ENCODE peak calls at places on chromosomes 11 and 22, in four cellular contexts. One of them, this sample, is unnamed.
A peak's percentile ranks its signal among the peaks of the same experiment; 100 is the strongest.

GRCh38 chr22:45460288-45461109 is 42.2 kb upstream of the FBLN1 start:
- DNase-seq in coronary artery: no peak
- DNase-seq in adrenal gland: no peak
- DNase-seq in K562: no peak
- DNase-seq in this sample: no peak

GRCh38 chr22:29454186-29454745 is 15.9 kb downstream of the RFPL1 start:
- DNase-seq in coronary artery: no peak
- DNase-seq in adrenal gland: peak; percentile 64
- DNase-seq in K562: no peak
- DNase-seq in this sample: no peak

GRCh38 chr11:35035894-35036408 is 103.0 kb upstream of the CD44 start:
- DNase-seq in coronary artery: no peak
- DNase-seq in adrenal gland: no peak
- DNase-seq in K562: peak; percentile 23
- DNase-seq in this sample: peak; percentile 63

GRCh38 chr11:79100093-79100704 is 340.6 kb downstream of the TENM4 start:
- DNase-seq in coronary artery: peak; percentile 69
- DNase-seq in adrenal gland: peak; percentile 61
- DNase-seq in K562: peak; percentile 58
- DNase-seq in this sample: no peak

GRCh38 chr11:22244986-22245592 is 52.2 kb downstream of the ANO5 start:
- DNase-seq in coronary artery: no peak
- DNase-seq in adrenal gland: peak; percentile 70
- DNase-seq in K562: peak; percentile 22
- DNase-seq in this sample: peak; percentile 2

GRCh38 chr11:3222003-3222855 is 3.6 kb upstream of the MRGPRG start:
- DNase-seq in coronary artery: peak; percentile 69
- DNase-seq in adrenal gland: peak; percentile 29
- DNase-seq in K562: no peak
- DNase-seq in this sample: no peak

GRCh38 chr22:47943729-47944700 is 1181.6 kb downstream of the TBC1D22A start:
- DNase-seq in coronary artery: no peak
- DNase-seq in adrenal gland: no peak
- DNase-seq in K562: no peak
- DNase-seq in this sample: no peak

GRCh38 chr11:20609727-20610707 is 10.6 kb downstream of the SLC6A5 start:
- DNase-seq in coronary artery: no peak
- DNase-seq in adrenal gland: peak; percentile 90
- DNase-seq in K562: peak; percentile 83
- DNase-seq in this sample: peak; percentile 4

GRCh38 chr11:10413268-10413667 is 41.8 kb upstream of the AMPD3 start:
- DNase-seq in coronary artery: no peak
- DNase-seq in adrenal gland: peak; percentile 70
- DNase-seq in K562: peak; percentile 61
- DNase-seq in this sample: no peak

GRCh38 chr11:126383301-126384052 is 28.0 kb downstream of the ST3GAL4 start:
- DNase-seq in coronary artery: no peak
- DNase-seq in adrenal gland: no peak
- DNase-seq in K562: no peak
- DNase-seq in this sample: no peak

GRCh38 chr11:65536412-65537295 is 11.8 kb downstream of the SCYL1 start:
- DNase-seq in coronary artery: no peak
- DNase-seq in adrenal gland: no peak
- DNase-seq in K562: no peak
- DNase-seq in this sample: no peak

GRCh38 chr11:46375392-46376101 is 5.9 kb upstream of the MDK start:
- DNase-seq in coronary artery: no peak
- DNase-seq in adrenal gland: no peak
- DNase-seq in K562: no peak
- DNase-seq in this sample: no peak

GRCh38 chr11:130706572-130706971 is 209.7 kb downstream of the SNX19 start:
- DNase-seq in coronary artery: no peak
- DNase-seq in adrenal gland: no peak
- DNase-seq in K562: no peak
- DNase-seq in this sample: no peak

GRCh38 chr11:110317516-110317932 is 21.1 kb upstream of the RDX start:
- DNase-seq in coronary artery: no peak
- DNase-seq in adrenal gland: no peak
- DNase-seq in K562: peak; percentile 88
- DNase-seq in this sample: no peak

GRCh38 chr22:37033605-37034430 is 14.3 kb downstream of the MPST start:
- DNase-seq in coronary artery: no peak
- DNase-seq in adrenal gland: no peak
- DNase-seq in K562: no peak
- DNase-seq in this sample: no peak

GRCh38 chr22:41449321-41449720 is 2.7 kb upstream of the TOB2 start:
- DNase-seq in coronary artery: no peak
- DNase-seq in adrenal gland: no peak
- DNase-seq in K562: no peak
- DNase-seq in this sample: no peak

GRCh38 chr22:38981659-38982007 is 514 bp upstream of the APOBEC3B start:
- DNase-seq in coronary artery: no peak
- DNase-seq in adrenal gland: no peak
- DNase-seq in K562: no peak
- DNase-seq in this sample: no peak

GRCh38 chr11:2132874-2133480 is 6.2 kb downstream of the IGF2 start:
- DNase-seq in coronary artery: no peak
- DNase-seq in adrenal gland: peak; percentile 52
- DNase-seq in K562: no peak
- DNase-seq in this sample: no peak
- H3K4me3 ChIP-seq in coronary artery: no peak overlapping the region
- H3K4me3 ChIP-seq in adrenal gland: no peak overlapping the region
- H3K4me3 ChIP-seq in K562: no peak overlapping the region
- H3K4me3 ChIP-seq in this sample: no peak overlapping the region

GRCh38 chr11:45229401-45229800 is 56.7 kb downstream of the SYT13 start:
- DNase-seq in coronary artery: no peak
- DNase-seq in adrenal gland: no peak
- DNase-seq in K562: no peak
- DNase-seq in this sample: no peak
- H3K4me3 ChIP-seq in coronary artery: no peak overlapping the region
- H3K4me3 ChIP-seq in adrenal gland: no peak overlapping the region
- H3K4me3 ChIP-seq in K562: no peak overlapping the region
- H3K4me3 ChIP-seq in this sample: no peak overlapping the region

DNA sequence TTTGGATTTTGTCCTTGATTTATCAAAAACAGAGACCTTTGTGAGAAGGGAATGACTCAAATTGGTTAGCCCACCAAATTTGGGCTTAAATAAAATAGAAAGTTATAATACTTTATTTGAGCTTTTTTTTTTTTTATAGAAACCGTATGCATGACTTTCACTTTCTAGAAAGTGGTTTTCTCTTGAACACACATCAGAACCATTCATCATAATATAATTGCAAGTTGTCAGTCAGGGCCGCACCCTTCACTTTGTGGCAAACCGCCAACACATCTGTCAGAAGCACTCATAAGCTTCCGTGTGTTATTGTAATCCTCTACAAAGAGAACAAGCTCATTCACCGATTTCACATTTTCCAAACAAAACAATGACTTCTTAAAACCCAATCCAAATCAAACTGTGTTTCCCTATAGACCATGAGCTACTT is 76.1 kb downstream of the SOX6 start:
- DNase-seq in coronary artery: no peak
- DNase-seq in adrenal gland: no peak
- DNase-seq in K562: peak; percentile 97
- DNase-seq in this sample: no peak
- H3K4me3 ChIP-seq in coronary artery: peak overlapping the region; percentile 29
- H3K4me3 ChIP-seq in adrenal gland: no peak overlapping the region
- H3K4me3 ChIP-seq in K562: peak overlapping the region; percentile 9
- H3K4me3 ChIP-seq in this sample: no peak overlapping the region

GRCh38 chr11:117091753-117092477 is 6.3 kb downstream of the SIK3 start:
- DNase-seq in coronary artery: no peak
- DNase-seq in adrenal gland: no peak
- DNase-seq in K562: no peak
- DNase-seq in this sample: no peak

GRCh38 chr11:117089685-117090084 is 8.5 kb downstream of the SIK3 start:
- DNase-seq in coronary artery: no peak
- DNase-seq in adrenal gland: no peak
- DNase-seq in K562: peak; percentile 44
- DNase-seq in this sample: no peak

GRCh38 chr11:117087446-117087845 is 10.8 kb downstream of the SIK3 start:
- DNase-seq in coronary artery: no peak
- DNase-seq in adrenal gland: no peak
- DNase-seq in K562: peak; percentile 74
- DNase-seq in this sample: no peak

GRCh38 chr11:117092951-117093590 is 5.2 kb downstream of the SIK3 start:
- DNase-seq in coronary artery: no peak
- DNase-seq in adrenal gland: no peak
- DNase-seq in K562: no peak
- DNase-seq in this sample: no peak

GRCh38 chr11:117090111-117090706 is 8.0 kb downstream of the SIK3 start:
- DNase-seq in coronary artery: no peak
- DNase-seq in adrenal gland: no peak
- DNase-seq in K562: no peak
- DNase-seq in this sample: no peak
- H3K4me3 ChIP-seq in coronary artery: no peak overlapping the region
- H3K4me3 ChIP-seq in adrenal gland: no peak overlapping the region
- H3K4me3 ChIP-seq in K562: no peak overlapping the region
- H3K4me3 ChIP-seq in this sample: no peak overlapping the region

DNA sequence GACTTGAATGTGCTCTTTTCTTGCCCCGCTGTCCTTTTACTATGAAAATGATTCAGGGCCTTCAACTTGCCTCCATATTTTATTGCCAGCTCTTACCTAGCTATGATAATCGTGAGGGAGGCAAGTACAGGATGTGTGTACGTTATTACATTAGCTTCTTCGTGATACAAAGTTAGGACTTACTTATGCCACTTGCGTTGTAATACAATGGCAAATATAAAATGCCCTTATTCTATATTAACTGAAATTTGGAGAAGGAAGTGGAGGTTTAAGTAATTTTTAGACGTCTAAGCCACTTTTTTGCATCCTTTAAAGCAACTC is 10.8 kb upstream of the CCT8L2 start:
- DNase-seq in coronary artery: no peak
- DNase-seq in adrenal gland: no peak
- DNase-seq in K562: peak; percentile 63
- DNase-seq in this sample: no peak
- H3K4me3 ChIP-seq in coronary artery: peak overlapping the region; percentile 71
- H3K4me3 ChIP-seq in adrenal gland: no peak overlapping the region
- H3K4me3 ChIP-seq in K562: peak overlapping the region; percentile 73
- H3K4me3 ChIP-seq in this sample: no peak overlapping the region